ENCODE peak calls at places on chromosomes 13 and 19, in six cellular contexts. V, U, A, M, L and Z are unnamed samples. For H3K4me1, the result is how much of the 10 kb centered on the place peaks cover.

GRCh38 chr13:110565296-110565695 is 3.8 kb upstream of the RAB20 start:
- DNase-seq in A (no peak), M (peak), L (peak), V (no peak), U (no peak), Z (no peak)

GRCh38 chr19:23554548-23554947 is 132.5 kb downstream of the ZNF675 start:
- DNase-seq in A (no peak), M (peak), L (peak), U (no peak), V (no peak), Z (no peak)

GRCh38 chr13:42747399-42747873 is 33.9 kb upstream of the FAM216B start:
- DNase-seq in A (peak), M (peak), L (peak), V (peak), U (peak), Z (no peak)

GRCh38 chr19:16117594-16118033 is 5.9 kb downstream of the RAB8A start:
- DNase-seq in A (no peak), M (no peak), V (no peak), U (no peak), L (no peak), Z (peak)

GRCh38 chr19:5654931-5655330 is 25.4 kb downstream of the MICOS13 start:
- DNase-seq in V (no peak), L (no peak), A (no peak), U (no peak), M (no peak), Z (no peak)

GRCh38 chr19:38266981-38267597 is 2.7 kb downstream of the SPINT2 start:
- DNase-seq in V (peak), A (peak), M (peak), L (peak), U (peak), Z (no peak)

GRCh38 chr13:30859326-30859725 is 46.7 kb upstream of the MEDAG start:
- DNase-seq in U (peak), L (peak), M (no peak), V (no peak), A (no peak), Z (no peak)

GRCh38 chr19:29926801-29927200 is 15.2 kb upstream of the URI1 start:
- DNase-seq in U (no peak), A (no peak), M (no peak), L (no peak), V (no peak), Z (no peak)

GRCh38 chr19:15379996-15380647 is 535 bp upstream of the AKAP8 start:
- DNase-seq in M (peak), A (peak), V (peak), L (peak), U (peak), Z (peak)

GRCh38 chr13:48571121-48571901 is 38.4 kb upstream of the RCBTB2 start:
- DNase-seq in U (peak), A (peak), V (peak), M (no peak), L (no peak), Z (peak)

GRCh38 chr13:36685912-36686311 is 12.1 kb downstream of the SERTM1 start:
- DNase-seq in L (peak), A (no peak), U (no peak), M (no peak), V (peak), Z (no peak)

GRCh38 chr13:96710166-96710866 is 284.0 kb downstream of the OXGR1 start:
- DNase-seq in U (no peak), M (no peak), L (no peak), V (no peak), A (no peak), Z (no peak)

GRCh38 chr13:77507931-77508776 is 27.4 kb upstream of the SCEL start:
- DNase-seq in L (peak), U (no peak), A (peak), V (peak), M (peak), Z (no peak)

GRCh38 chr13:84607614-84608013 is 725.3 kb upstream of the SLITRK1 start:
- DNase-seq in L (peak), M (no peak), V (peak), U (no peak), A (peak), Z (no peak)

GRCh38 chr13:26051231-26052135 is at the start of gene SHISA2:
- DNase-seq in L (peak), A (peak), U (peak), V (peak), M (no peak), Z (no peak)

GRCh38 chr19:34732548-34733255 is 1.3 kb upstream of the ZNF181 start:
- DNase-seq in L (no peak), M (no peak), U (peak), V (no peak), A (no peak), Z (peak)

GRCh38 chr19:18975864-18976263 is 34.8 kb upstream of the HOMER3 start:
- DNase-seq in V (no peak), A (no peak), L (no peak), M (no peak), U (no peak), Z (no peak)

GRCh38 chr19:11673608-11674041 is 65.1 kb downstream of the ZNF823 start:
- DNase-seq in L (peak), V (peak), A (peak), U (peak), M (no peak), Z (peak)

GRCh38 chr19:11209892-11210655 is 12.7 kb upstream of the KANK2 start:
- DNase-seq in M (no peak), V (no peak), U (no peak), A (no peak), L (no peak), Z (no peak)

GRCh38 chr19:4278460-4278901 is 585 bp upstream of the SHD start:
- DNase-seq in A (no peak), L (no peak), V (no peak), U (no peak), M (no peak), Z (no peak)

GRCh38 chr19:48969276-48970138 is 4.4 kb downstream of the FTL start:
- DNase-seq in V (no peak), L (no peak), A (no peak), M (peak), U (no peak), Z (peak)

GRCh38 chr13:93151277-93151676 is 75.3 kb upstream of the GPC6 start:
- DNase-seq in M (peak), V (peak), L (peak), A (peak), U (no peak), Z (no peak)

GRCh38 chr19:1001538-1002166 is 1.4 kb downstream of the GRIN3B start:
- DNase-seq in M (no peak), V (no peak), L (peak), U (peak), A (no peak), Z (peak)

GRCh38 chr13:111632906-111633305 is 312.5 kb downstream of the TEX29 start:
- DNase-seq in U (peak), A (no peak), V (no peak), L (no peak), M (no peak), Z (no peak)

GRCh38 chr19:47719047-47719885 is 6.0 kb downstream of the EHD2 start:
- DNase-seq in A (peak), U (peak), M (no peak), V (peak), L (no peak), Z (no peak)

GRCh38 chr13:93824286-93824685 is 597.7 kb downstream of the GPC6 start:
- DNase-seq in M (no peak), U (no peak), A (no peak), L (no peak), V (no peak), Z (no peak)

GRCh38 chr19:35656700-35657099 is 8.6 kb downstream of the COX6B1 start:
- DNase-seq in U (no peak), V (no peak), L (no peak), M (no peak), A (no peak), Z (no peak)

GRCh38 chr19:5150902-5151741 is 182.2 kb downstream of the KDM4B start:
- DNase-seq in U (no peak), A (no peak), L (no peak), V (no peak), M (no peak), Z (no peak)

GRCh38 chr13:78806457-78806856 is 147.5 kb upstream of the OBI1 start:
- DNase-seq in A (no peak), M (no peak), U (no peak), L (peak), V (no peak), Z (no peak)

GRCh38 chr13:110057052-110057451 is 249.9 kb downstream of the COL4A1 start:
- DNase-seq in U (no peak), M (no peak), A (no peak), V (no peak), L (no peak), Z (no peak)

GRCh38 chr19:46902402-46902766 is 41.6 kb downstream of the ARHGAP35 start:
- DNase-seq in U (peak), A (no peak), V (peak), L (peak), M (peak), Z (no peak)

GRCh38 chr13:21573920-21574712 is 29.9 kb downstream of the MICU2 start:
- DNase-seq in A (no peak), M (no peak), U (no peak), V (no peak), L (no peak), Z (no peak)

GRCh38 chr19:41774515-41774980 is 19.2 kb downstream of the CEACAM6 start:
- DNase-seq in U (peak), L (peak), M (peak), V (no peak), A (no peak), Z (no peak)

GRCh38 chr19:41029524-41030432 is 38.7 kb downstream of the CYP2B6 start:
- DNase-seq in U (no peak), A (no peak), M (no peak), L (no peak), V (no peak), Z (no peak)

GRCh38 chr19:34226036-34226435 is 28.3 kb upstream of the GARRE1 start:
- DNase-seq in A (no peak), L (no peak), M (no peak), V (no peak), U (no peak), Z (no peak)

DNA sequence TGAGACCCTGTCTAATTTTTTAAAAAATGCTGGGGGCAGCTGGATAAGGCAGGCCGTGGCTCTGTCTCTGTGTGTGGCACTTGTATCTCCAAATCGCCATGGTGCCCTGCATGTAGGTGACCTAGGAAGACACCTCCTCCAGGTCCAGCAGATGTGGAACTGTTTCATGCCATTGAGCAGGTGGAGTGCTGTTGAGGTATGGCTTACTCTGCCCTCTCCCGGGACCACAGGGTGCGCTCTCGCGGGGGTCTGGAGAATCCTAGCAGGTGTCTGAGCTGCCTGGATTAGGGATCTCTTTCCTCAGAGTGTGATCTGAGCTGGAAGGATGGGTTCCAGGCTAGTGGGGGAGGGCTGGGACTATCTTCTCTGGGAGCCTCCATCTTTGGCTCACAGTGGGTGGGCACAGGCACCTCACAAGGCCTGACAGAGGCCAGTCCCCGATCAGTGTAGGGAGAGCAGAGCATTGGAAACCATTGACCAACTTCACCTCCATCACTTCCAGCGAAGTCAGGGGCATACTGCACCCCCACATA is 67.7 kb upstream of the TM9SF2 start:
- DNase-seq in A (no peak), L (no peak), V (no peak), M (no peak), U (no peak), Z (no peak)
- H3K4me3 ChIP-seq in A (no peak), L (no peak), V (no peak), M (peak), U (no peak), Z (no peak)

DNA sequence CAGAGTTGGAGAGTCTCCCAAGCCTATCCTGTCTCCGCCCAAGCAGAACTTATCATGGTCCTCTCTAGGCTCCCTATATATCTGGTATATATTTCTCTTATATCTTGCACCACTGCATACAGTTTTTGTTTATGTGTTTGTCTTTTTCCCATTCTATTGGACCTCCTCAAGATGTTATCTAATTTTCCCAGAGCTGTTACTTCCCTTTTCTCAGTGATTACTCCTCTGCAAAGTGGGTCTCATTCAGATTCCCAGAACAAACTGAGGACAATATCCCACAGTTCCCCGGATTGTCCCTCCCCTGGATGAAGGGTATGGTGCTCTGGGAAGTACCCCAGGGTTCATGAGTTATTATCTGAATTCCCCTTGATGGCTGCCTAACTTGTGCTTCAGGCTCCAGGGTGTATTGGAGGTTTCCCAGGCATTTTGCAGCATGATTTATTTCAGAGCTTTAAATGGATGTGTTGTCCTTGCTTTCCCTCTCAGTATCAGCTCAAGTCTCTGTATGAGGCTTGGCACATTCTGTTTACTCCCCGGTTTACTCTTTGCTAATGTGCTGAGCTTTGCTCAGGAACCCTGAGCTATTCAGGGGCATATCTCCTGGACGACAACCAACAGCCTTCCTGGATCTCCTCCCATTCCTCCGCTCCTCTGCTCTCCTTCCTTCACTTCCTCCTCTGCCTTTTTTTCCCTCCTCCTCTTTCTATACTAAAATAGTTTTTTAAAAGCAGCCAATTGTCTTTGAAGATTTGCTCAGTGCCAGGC is 329.3 kb downstream of the SPRY2 start:
- DNase-seq in M (no peak), V (no peak), U (no peak), L (no peak), A (no peak), Z (no peak)
- H2AFZ ChIP-seq in M (no peak), V (peak), U (no peak), L (no peak), A (peak), Z (no peak)

DNA sequence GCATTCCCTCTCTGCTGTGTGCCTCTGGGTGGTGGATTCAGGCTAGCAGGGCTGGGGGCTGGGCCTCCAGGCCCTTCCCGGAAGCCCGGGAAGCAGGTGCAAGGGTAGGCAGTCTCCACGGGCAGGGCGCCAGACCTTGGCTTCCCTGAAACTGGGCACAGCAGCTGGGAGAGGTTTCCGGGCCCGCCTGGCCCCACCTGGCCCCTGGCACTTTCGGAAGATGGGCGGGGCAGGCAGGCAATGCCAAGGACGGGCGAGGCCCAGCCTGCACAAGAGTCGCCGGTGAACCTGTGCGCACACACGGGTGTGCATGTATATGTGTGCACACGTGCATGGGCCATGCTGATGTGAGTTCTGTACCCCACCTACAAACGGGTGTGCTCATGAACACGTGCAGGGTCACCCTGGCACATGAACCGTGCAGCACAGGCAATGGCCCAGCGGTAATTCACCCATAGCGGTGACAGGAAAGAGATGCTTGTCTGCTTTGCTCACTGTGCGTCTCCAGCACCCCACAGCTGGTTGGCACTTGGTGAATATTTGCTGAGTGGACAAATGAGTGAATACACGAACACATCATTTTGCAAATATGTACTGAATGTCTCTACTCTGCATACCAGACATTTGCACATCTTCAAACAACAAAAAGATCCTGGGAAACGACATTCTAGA is 15.3 kb downstream of the GADD45B start:
- DNase-seq in U (peak), L (peak), M (peak), V (peak), A (peak), Z (peak)
- H3K4me1 ChIP-seq in U (under half), L (under half), M (under half), V (under half), A (under half), Z (half or more)

GRCh38 chr19:55310498-55310897 is 14.6 kb downstream of the TMEM150B start:
- DNase-seq in U (no peak), L (no peak), V (no peak), M (no peak), A (no peak), Z (peak)

GRCh38 chr19:55309437-55309836 is 15.7 kb downstream of the TMEM150B start:
- DNase-seq in M (no peak), V (no peak), U (no peak), A (no peak), L (no peak), Z (no peak)

GRCh38 chr19:55312621-55313117 is 12.5 kb downstream of the TMEM150B start:
- DNase-seq in M (no peak), A (no peak), L (no peak), V (no peak), U (no peak), Z (no peak)

GRCh38 chr19:55311397-55311796 is 13.7 kb downstream of the TMEM150B start:
- DNase-seq in M (no peak), A (no peak), L (no peak), U (no peak), V (no peak), Z (no peak)

DNA sequence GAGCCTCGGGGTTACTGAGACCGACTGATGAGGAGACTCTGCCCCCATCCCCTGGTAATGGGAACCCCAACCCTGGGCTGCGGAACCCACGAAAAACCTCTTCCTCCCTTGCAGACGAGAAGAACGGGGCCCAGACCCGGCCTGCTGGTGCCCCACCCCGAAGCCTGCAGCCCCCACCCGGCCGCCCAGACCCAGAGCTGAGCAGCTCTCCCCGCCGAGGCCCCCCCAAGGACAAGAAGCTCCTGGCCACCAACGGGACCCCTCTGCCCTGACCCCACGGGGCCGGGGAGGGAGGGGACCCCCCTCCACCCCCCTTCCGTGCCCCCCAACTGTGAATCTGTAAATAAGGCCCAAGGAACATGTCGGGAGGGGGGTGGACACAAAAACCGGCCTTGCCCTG is 13.3 kb downstream of the TMEM150B start:
- DNase-seq in U (no peak), V (no peak), M (no peak), A (no peak), L (no peak), Z (no peak)
- H3K4me3 ChIP-seq in U (no peak), V (no peak), M (no peak), A (no peak), L (no peak), Z (no peak)

DNA sequence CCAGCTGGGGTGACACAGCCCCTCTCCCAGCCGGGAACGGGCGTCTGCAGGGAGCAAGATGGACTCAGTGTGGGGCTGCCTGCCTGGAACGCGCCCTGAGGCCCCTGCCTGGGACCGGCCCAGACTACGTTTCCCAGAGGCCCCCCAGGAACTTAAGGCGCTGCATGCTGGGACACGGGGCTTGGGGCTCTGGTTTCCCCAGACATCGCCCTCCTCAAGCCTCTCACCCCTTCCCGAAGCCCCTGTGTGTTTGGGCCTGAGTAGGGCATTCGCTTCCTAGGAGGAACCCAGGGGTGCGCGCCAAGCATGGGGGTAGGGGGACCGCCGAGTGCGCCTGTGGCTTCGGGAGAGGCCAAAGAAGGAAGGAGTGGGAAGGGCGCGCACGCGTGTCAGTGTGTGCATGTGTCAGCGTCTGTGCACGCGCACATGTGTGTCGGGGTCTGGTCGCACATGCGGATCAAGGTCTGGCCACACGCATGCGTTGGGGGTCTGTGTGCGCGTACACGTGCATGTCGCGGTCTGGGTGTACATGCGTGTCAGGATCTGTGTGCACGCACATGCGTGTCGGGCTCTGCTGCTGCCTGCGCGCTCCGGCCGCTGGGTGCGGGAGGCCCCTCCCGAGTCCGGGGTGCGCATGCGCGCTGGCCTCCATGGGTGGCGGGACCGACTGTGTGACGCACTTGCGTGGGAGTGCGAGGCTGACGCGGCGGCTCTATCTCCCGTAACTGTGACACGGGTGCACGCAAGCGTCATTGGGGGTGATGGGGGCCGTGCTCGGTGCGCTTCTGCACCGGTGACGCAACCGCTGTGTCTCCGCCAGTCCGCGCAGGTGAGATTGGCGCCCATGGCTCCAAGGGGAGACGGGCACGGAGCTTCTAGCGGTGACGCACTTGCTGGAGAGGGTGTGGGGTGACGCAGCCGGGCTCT is 16.2 kb downstream of the ZNF331 start:
- DNase-seq in V (peak), M (no peak), U (no peak), A (peak), L (peak), Z (no peak)
- H2AFZ ChIP-seq in V (peak), M (no peak), U (no peak), A (peak), L (peak), Z (no peak)